ENCODE peak calls at places on chromosome 14, in four cellular contexts. G is GM23248; M is stimulated activated CD4-positive, alpha-beta T cell treated with anti-CD3 and anti-CD28 coated beads, Interleukin-15, amount 100 ng/mL, for 24 hours; E is lung. S is an unnamed sample.

GRCh38 chr14:105884808-105885281 is 358.5 kb downstream of the TMEM121 start:
- DNase-seq in G (no peak), M (no peak), E (no peak), S (peak)

GRCh38 chr14:75295061-75295461 is 16.4 kb downstream of the FOS start:
- DNase-seq in G (peak), M (peak), E (peak), S (no peak)

GRCh38 chr14:61749264-61749663 is 13.0 kb upstream of the SNAPC1 start:
- DNase-seq in G (peak), M (no peak), E (no peak), S (no peak)

GRCh38 chr14:57982161-57982560 is 116.3 kb upstream of the SLC35F4 start:
- DNase-seq in G (no peak), M (no peak), E (no peak), S (no peak)

GRCh38 chr14:20376071-20376588 is 32.7 kb downstream of the PARP2 start:
- DNase-seq in G (no peak), M (no peak), E (no peak), S (peak)

GRCh38 chr14:75204106-75204505 is 27.7 kb upstream of the TMED10 start:
- DNase-seq in G (peak), M (no peak), E (no peak), S (no peak)

GRCh38 chr14:68549057-68549421 is 243.8 kb downstream of the ZFP36L1 start:
- DNase-seq in G (peak), M (no peak), E (no peak), S (no peak)

GRCh38 chr14:69324341-69324931 is 64.5 kb downstream of the GALNT16 start:
- DNase-seq in G (no peak), M (no peak), E (no peak), S (no peak)

GRCh38 chr14:90846511-90846910 is 30.3 kb upstream of the TTC7B start:
- DNase-seq in G (peak), M (no peak), E (no peak), S (no peak)

GRCh38 chr14:104091061-104091926 is 5.8 kb downstream of the ASPG start:
- DNase-seq in G (no peak), M (no peak), E (no peak), S (no peak)

GRCh38 chr14:20680843-20681347 is 3.5 kb upstream of the RNASE4 start:
- DNase-seq in G (no peak), M (no peak), E (no peak), S (no peak)

GRCh38 chr14:76651410-76652055 is 109.7 kb upstream of the VASH1 start:
- DNase-seq in G (no peak), M (no peak), E (no peak), S (no peak)

GRCh38 chr14:32711103-32711680 is 227.5 kb upstream of the NPAS3 start:
- DNase-seq in G (peak), M (peak), E (no peak), S (no peak)

GRCh38 chr14:75906680-75907280 is 75.0 kb downstream of the TGFB3 start:
- DNase-seq in G (peak), M (peak), E (peak), S (no peak)

GRCh38 chr14:93984987-93985410 is 8.6 kb upstream of the ASB2 start:
- DNase-seq in G (peak), M (no peak), E (no peak), S (no peak)

GRCh38 chr14:104746951-104747481 is 5.9 kb upstream of the SIVA1 start:
- DNase-seq in G (peak), M (no peak), E (no peak), S (no peak)

GRCh38 chr14:30569216-30569902 is 10.4 kb downstream of the G2E3 start:
- DNase-seq in G (no peak), M (no peak), E (no peak), S (no peak)

GRCh38 chr14:74401504-74402241 is 24.3 kb downstream of the SYNDIG1L start:
- DNase-seq in G (peak), M (peak), E (no peak), S (no peak)

GRCh38 chr14:32694795-32695449 is 243.8 kb upstream of the NPAS3 start:
- DNase-seq in G (no peak), M (no peak), E (no peak), S (no peak)

GRCh38 chr14:89455412-89455811 is 38.4 kb upstream of the FOXN3 start:
- DNase-seq in G (no peak), M (no peak), E (no peak), S (no peak)

GRCh38 chr14:48584031-48584430 is 908.6 kb upstream of the MDGA2 start:
- DNase-seq in G (peak), M (no peak), E (no peak), S (no peak)

GRCh38 chr14:105897725-105898113 is 371.3 kb downstream of the TMEM121 start:
- DNase-seq in G (no peak), M (no peak), E (no peak), S (no peak)

GRCh38 chr14:64701660-64702059 is 2.6 kb upstream of the PLEKHG3 start:
- DNase-seq in G (no peak), M (no peak), E (no peak), S (no peak)

GRCh38 chr14:103121846-103122577 is 1.2 kb upstream of the TNFAIP2 start:
- DNase-seq in G (peak), M (no peak), E (peak), S (no peak)

GRCh38 chr14:61326847-61327246 is 5.5 kb downstream of the PRKCH start:
- DNase-seq in G (peak), M (no peak), E (peak), S (no peak)

GRCh38 chr14:85572021-85572420 is 42.1 kb downstream of the FLRT2 start:
- DNase-seq in G (no peak), M (no peak), E (no peak), S (no peak)

GRCh38 chr14:77613207-77613606 is 3.2 kb downstream of the SPTLC2 start:
- DNase-seq in G (peak), M (no peak), E (no peak), S (no peak)

GRCh38 chr14:101878222-101879211 is 85.9 kb upstream of the DYNC1H1 start:
- DNase-seq in G (no peak), M (peak), E (no peak), S (peak)

GRCh38 chr14:72607386-72608125 is 286.3 kb downstream of the DPF3 start:
- DNase-seq in G (peak), M (no peak), E (no peak), S (peak)

GRCh38 chr14:92719890-92720323 is 28.5 kb downstream of the LGMN start:
- DNase-seq in G (peak), M (no peak), E (no peak), S (no peak)

GRCh38 chr14:65495196-65495595 is 82.7 kb downstream of the FUT8 start:
- DNase-seq in G (peak), M (no peak), E (no peak), S (no peak)

GRCh38 chr14:83706555-83706954 is 1823.4 kb upstream of the FLRT2 start:
- DNase-seq in G (no peak), M (no peak), E (no peak), S (no peak)

GRCh38 chr14:100328495-100329163 is 5.5 kb downstream of the SLC25A47 start:
- DNase-seq in G (no peak), M (no peak), E (no peak), S (no peak)

GRCh38 chr14:105487986-105488777 is 1.5 kb downstream of the CRIP1 start:
- DNase-seq in G (no peak), M (no peak), E (no peak), S (no peak)